ENCODE peak calls at places on chromosome 10, in five cellular contexts. R is IMR-90; W is CD8-positive, alpha-beta T cell; Y is suprapubic skin; C is pancreas. K is an unnamed sample. For H3K36me3 and H3K9me3, the result is how much of the 10 kb centered on the place peaks cover.

GRCh38 chr10:87500646-87501048 is 4.0 kb upstream of the MINPP1 start:
- DNase-seq in C (no peak), W (no peak), R (no peak), Y (no peak), K (no peak)

GRCh38 chr10:87000491-87000890 is 19.6 kb upstream of the FAM25A start:
- DNase-seq in W (no peak), C (no peak), Y (no peak), R (peak), K (no peak)

GRCh38 chr10:25831138-25831537 is 102.9 kb upstream of the MYO3A start:
- DNase-seq in Y (no peak), C (no peak), W (no peak), R (no peak), K (no peak)

GRCh38 chr10:125231116-125231812 is 70.9 kb upstream of the CTBP2 start:
- DNase-seq in R (peak), C (no peak), W (no peak), Y (no peak), K (no peak)

GRCh38 chr10:132876967-132877366 is 65.4 kb downstream of the CFAP46 start:
- DNase-seq in R (no peak), Y (peak), C (no peak), W (no peak), K (no peak)

GRCh38 chr10:98407017-98407743 is 7.8 kb downstream of the PYROXD2 start:
- DNase-seq in Y (no peak), W (no peak), R (no peak), C (peak), K (no peak)

GRCh38 chr10:131838921-131839320 is 61.9 kb upstream of the PPP2R2D start:
- DNase-seq in W (no peak), Y (peak), C (no peak), R (no peak), K (no peak)

GRCh38 chr10:111836586-111836985 is 347.0 kb downstream of the GPAM start:
- DNase-seq in R (no peak), C (no peak), W (no peak), Y (no peak), K (no peak)

GRCh38 chr10:29970576-29970975 is 88.8 kb downstream of the JCAD start:
- DNase-seq in Y (no peak), C (no peak), W (no peak), R (no peak), K (no peak)

GRCh38 chr10:113924664-113925063 is 70.2 kb downstream of the NHLRC2 start:
- DNase-seq in W (no peak), Y (no peak), C (no peak), R (no peak), K (no peak)

GRCh38 chr10:70255329-70256299 is 22.4 kb upstream of the PPA1 start:
- DNase-seq in W (no peak), R (no peak), Y (no peak), C (no peak), K (no peak)

GRCh38 chr10:72333111-72334012 is 21.4 kb downstream of the DNAJB12 start:
- DNase-seq in C (no peak), W (no peak), R (no peak), Y (no peak), K (no peak)

GRCh38 chr10:70478191-70479160 is at the start of gene PALD1:
- DNase-seq in W (no peak), Y (no peak), R (no peak), C (peak), K (peak)

GRCh38 chr10:16606421-16606820 is 84.7 kb upstream of the C1QL3 start:
- DNase-seq in Y (no peak), W (no peak), C (no peak), R (peak), K (no peak)

GRCh38 chr10:30185916-30186315 is 126.5 kb upstream of the JCAD start:
- DNase-seq in C (no peak), Y (no peak), W (no peak), R (peak), K (no peak)

GRCh38 chr10:50807851-50808776 is 68.4 kb downstream of the ASAH2B start:
- DNase-seq in R (peak), Y (no peak), C (peak), W (no peak), K (no peak)

GRCh38 chr10:128000660-128001059 is 93.8 kb downstream of the PTPRE start:
- DNase-seq in R (no peak), C (no peak), Y (no peak), W (no peak), K (no peak)

GRCh38 chr10:78756604-78757442 is 311.9 kb upstream of the ZMIZ1 start:
- DNase-seq in R (peak), Y (peak), C (no peak), W (no peak), K (no peak)

GRCh38 chr10:7710446-7710845 is 7.3 kb downstream of the ITIH2 start:
- DNase-seq in Y (no peak), C (no peak), W (no peak), R (no peak), K (no peak)

GRCh38 chr10:129375912-129376311 is 91.1 kb upstream of the MGMT start:
- DNase-seq in R (no peak), Y (no peak), C (no peak), W (no peak), K (no peak)
- H3K36me3 ChIP-seq in R (under half), Y (under half), C (under half), W (under half), K (under half)

DNA sequence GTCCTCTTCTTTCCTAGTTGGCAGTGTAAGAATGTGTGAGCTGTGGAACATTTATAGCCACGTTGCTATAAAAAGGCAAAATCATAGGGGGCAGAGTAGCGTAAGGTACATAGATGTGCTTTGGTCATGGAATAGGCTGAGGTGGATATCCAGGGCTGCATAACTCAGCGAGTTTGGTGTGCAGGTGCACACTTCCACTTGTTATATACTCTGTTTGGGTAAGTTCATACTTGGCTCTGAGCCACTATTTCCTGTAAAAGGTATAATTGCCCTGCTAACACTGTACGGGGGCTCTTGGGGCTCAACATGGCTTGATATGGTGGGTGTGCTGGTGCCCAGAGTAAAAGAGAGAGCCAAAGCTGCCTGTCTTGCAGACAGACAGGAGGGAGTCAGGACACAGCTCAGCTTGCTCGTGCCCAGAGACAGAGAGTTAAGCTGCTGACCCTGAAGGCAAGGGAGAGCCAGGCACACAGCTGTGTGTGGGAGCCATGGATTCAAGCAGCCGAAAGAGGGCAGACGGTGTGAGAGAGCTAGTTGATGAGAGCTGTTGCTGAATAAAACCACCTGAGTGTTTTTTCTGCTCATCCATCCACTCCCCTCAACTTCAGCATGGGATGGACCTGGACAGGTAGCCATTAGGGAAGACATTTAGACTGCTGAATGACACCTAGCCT is 126.7 kb downstream of the DKK1 start:
- DNase-seq in C (no peak), W (no peak), Y (no peak), R (no peak), K (no peak)
- TF ChIP-seq CTCF in C (no peak), W (no peak), Y (no peak), R (no peak), K (no peak)

DNA sequence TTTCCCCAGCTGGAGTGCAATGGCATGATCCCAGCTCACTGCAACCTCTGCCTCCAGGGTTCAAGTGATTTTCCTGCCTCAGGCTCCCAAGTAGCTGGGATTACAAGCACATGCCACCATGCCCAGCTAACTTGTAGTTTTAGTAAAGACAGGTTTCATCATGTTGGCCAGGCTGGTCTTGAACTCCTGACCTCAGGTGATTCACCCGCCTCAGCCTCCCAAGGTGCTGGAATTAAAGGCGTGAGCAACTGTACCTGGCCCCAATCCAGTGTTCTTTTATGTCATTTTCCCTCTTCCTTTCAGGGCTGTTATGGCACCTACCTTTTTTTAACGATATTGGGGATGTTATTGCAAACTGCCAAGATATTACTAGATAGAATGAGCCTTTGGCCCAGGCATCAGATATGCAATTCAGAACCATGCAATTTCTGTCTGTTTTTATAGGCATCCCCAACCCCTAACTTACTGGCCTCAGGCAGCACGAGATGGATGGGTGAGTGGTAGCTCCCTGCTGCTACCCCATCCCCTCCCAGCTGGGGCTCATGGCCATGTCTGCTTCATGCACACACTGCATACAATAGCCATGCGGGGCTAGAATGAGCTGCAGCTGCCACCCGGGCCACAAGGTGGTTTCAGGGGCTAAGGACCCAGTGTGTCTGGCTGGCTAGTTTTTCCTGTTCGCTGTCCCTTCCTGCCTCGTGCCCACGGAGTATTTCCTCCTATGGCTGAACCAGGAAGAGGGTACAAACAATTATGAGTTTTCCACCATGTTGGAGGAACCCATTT is 1080.1 kb upstream of the SORCS1 start:
- DNase-seq in W (no peak), C (no peak), Y (no peak), R (no peak), K (no peak)
- H3K9me3 ChIP-seq in W (under half), C (under half), Y (under half), R (under half), K (under half)

DNA sequence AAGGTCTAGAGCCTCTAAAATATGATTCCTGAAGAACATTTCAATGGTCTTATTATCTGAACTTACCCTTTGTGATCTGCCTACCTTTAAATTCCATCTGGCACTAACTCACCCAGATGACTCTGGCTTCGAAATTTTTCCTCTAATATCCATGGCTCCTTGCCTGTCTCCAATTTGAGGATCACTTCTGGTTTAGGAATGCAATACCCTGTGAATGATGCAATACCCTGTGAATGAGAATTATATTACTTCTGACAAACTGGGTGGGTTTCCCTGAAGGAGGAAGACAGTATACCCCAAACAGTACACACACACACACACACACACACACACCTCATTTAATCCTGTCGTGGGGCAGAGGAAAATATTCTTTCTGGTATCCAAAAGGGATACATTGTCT is 115.3 kb downstream of the ZNF33B start:
- DNase-seq in C (no peak), W (no peak), R (no peak), Y (no peak), K (no peak)
- H3K36me3 ChIP-seq in C (half or more), W (under half), R (under half), Y (half or more), K (under half)

GRCh38 chr10:129929343-129930297 is 34.5 kb downstream of the EBF3 start:
- DNase-seq in R (no peak), W (no peak), Y (peak), C (no peak), K (peak)
- TF ChIP-seq CTCF in R (no peak), W (no peak), Y (no peak), C (no peak), K (peak)

DNA sequence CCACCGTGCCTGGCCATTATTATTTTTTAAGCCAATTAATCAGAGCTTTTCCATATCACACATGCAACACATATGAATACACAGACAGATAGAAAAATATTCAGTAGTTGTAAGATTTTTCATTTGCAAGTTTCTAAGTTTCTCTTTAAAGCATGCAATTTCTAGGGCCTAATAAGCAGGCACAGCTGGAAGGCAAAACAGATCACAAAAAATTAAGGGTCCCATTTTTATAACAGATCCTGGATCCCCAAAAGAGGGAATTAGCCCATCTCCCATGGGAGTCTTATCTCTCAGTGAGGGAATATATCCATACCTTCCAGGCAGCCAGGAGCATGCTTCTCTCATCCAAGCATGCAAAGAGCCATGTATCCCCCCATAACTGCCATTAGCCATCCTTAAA is 31.2 kb upstream of the ZNF365 start:
- DNase-seq in Y (no peak), W (no peak), R (no peak), C (no peak), K (no peak)
- H3K9me3 ChIP-seq in Y (under half), W (under half), R (under half), C (under half), K (under half)

GRCh38 chr10:14581553-14581952 is 193.1 kb downstream of the FAM107B start:
- DNase-seq in Y (no peak), C (no peak), R (no peak), W (no peak), K (no peak)
- H3K36me3 ChIP-seq in Y (under half), C (under half), R (under half), W (under half), K (under half)

GRCh38 chr10:77571490-77571889 is 66.1 kb downstream of the KCNMA1 start:
- DNase-seq in C (peak), R (no peak), Y (no peak), W (no peak), K (no peak)

GRCh38 chr10:77575271-77576006 is 62.2 kb downstream of the KCNMA1 start:
- DNase-seq in C (peak), W (no peak), R (no peak), Y (no peak), K (no peak)

GRCh38 chr10:77576633-77577032 is 61.0 kb downstream of the KCNMA1 start:
- DNase-seq in R (no peak), C (no peak), W (no peak), Y (no peak), K (no peak)

GRCh38 chr10:77576007-77576367 is 61.6 kb downstream of the KCNMA1 start:
- DNase-seq in Y (no peak), W (no peak), R (no peak), C (no peak), K (no peak)

DNA sequence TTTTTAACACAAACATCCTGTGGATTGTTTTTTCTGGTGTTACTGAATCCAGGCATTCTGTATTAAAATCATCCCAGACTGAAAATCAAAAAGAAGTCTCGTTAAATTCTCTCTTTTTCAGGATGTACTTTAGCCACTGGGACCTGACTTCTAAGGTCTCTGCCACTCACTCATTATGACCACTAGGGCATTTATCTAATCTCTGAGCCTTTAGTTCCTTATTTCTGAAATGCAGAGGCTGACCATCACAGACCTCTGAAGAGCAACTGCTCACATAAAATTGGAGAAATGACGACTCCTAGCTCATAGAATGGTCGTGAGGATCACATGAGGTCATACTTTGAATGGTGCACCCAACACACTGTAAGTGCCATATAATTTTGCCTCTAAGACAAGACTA is 63.2 kb downstream of the KCNMA1 start:
- DNase-seq in C (no peak), W (no peak), Y (no peak), R (no peak), K (no peak)
- TF ChIP-seq CTCF in C (no peak), W (no peak), Y (no peak), R (no peak), K (no peak)

GRCh38 chr10:1609596-1609995 is 127.7 kb downstream of the ADARB2 start:
- DNase-seq in C (no peak), R (no peak), Y (no peak), W (no peak), K (no peak)
- H3K9me3 ChIP-seq in C (under half), R (half or more), Y (under half), W (under half), K (under half)

K was measured in WERI-Rb-1.